ENCODE peak calls at places on chromosomes 6 and 20, in nine cellular contexts. X is globus pallidus; I is nucleus accumbens; Y is CD8-positive, alpha-beta T cell; U is fibroblast of mammary gland; M is tibial nerve; A is lower leg skin; Z is stimulated activated CD8-positive, alpha-beta memory T cell treated with anti-CD3 and anti-CD28 coated beads, Interleukin-15, amount 100 ng/mL, for 1 hour; D is transverse colon. E is an unnamed sample.

GRCh38 chr6:105137388-105137787 is 42.4 kb downstream of the POPDC3 start:
- DNase-seq in X (peak; percentile 35), I (no peak), Y (no peak), U (no peak), M (peak; percentile 13), A (no peak), Z (no peak), D (no peak), E (no peak)

GRCh38 chr20:19252670-19253120 is 40.3 kb downstream of the SLC24A3 start:
- DNase-seq in X (no peak), I (no peak), Y (no peak), U (peak; percentile 83), M (no peak), A (peak; percentile 76), Z (no peak), D (peak; percentile 26), E (peak; percentile 90)

GRCh38 chr6:71410681-71411080 is 122.1 kb downstream of the OGFRL1 start:
- DNase-seq in X (no peak), I (no peak), Y (no peak), U (peak; percentile 64), M (no peak), A (no peak), Z (no peak), D (no peak), E (no peak)

GRCh38 chr6:148497256-148497655 is 154.6 kb downstream of the SASH1 start:
- DNase-seq in X (no peak), I (no peak), Y (no peak), U (peak; percentile 97), M (no peak), A (peak; percentile 21), Z (no peak), D (no peak), E (peak; percentile 72)

GRCh38 chr6:112109267-112109666 is 21.9 kb downstream of the FAM229B start:
- DNase-seq in X (no peak), I (no peak), Y (no peak), U (no peak), M (no peak), A (no peak), Z (no peak), D (no peak), E (no peak)

GRCh38 chr6:145705561-145705960 is 29.8 kb downstream of the EPM2A start:
- DNase-seq in X (no peak), I (no peak), Y (no peak), U (peak; percentile 78), M (no peak), A (no peak), Z (no peak), D (no peak), E (peak; percentile 48)

GRCh38 chr6:150004783-150005717 is 20.3 kb downstream of the RAET1L start:
- DNase-seq in X (peak; percentile 71), I (peak; percentile 28), Y (peak; percentile 78), U (peak; percentile 81), M (peak; percentile 69), A (peak; percentile 88), Z (peak; percentile 77), D (peak; percentile 95), E (peak; percentile 96)

GRCh38 chr6:22682979-22683378 is 113.6 kb downstream of the HDGFL1 start:
- DNase-seq in X (no peak), I (no peak), Y (no peak), U (no peak), M (no peak), A (no peak), Z (no peak), D (no peak), E (no peak)

GRCh38 chr6:80003841-80004198 is 629 bp upstream of the TTK start:
- DNase-seq in X (no peak), I (peak; percentile 60), Y (peak; percentile 14), U (no peak), M (peak; percentile 12), A (peak; percentile 19), Z (peak; percentile 6), D (peak; percentile 24), E (peak; percentile 6)

GRCh38 chr6:162854228-162854627 is 126.5 kb downstream of the PACRG start:
- DNase-seq in X (peak; percentile 63), I (no peak), Y (no peak), U (no peak), M (no peak), A (no peak), Z (no peak), D (no peak), E (no peak)

GRCh38 chr6:130159876-130160415 is 62.8 kb downstream of the SAMD3 start:
- DNase-seq in X (no peak), I (no peak), Y (no peak), U (peak; percentile 3), M (no peak), A (no peak), Z (no peak), D (no peak), E (no peak)

GRCh38 chr6:157151029-157151428 is 172.3 kb downstream of the TMEM242 start:
- DNase-seq in X (no peak), I (no peak), Y (no peak), U (no peak), M (no peak), A (no peak), Z (no peak), D (no peak), E (no peak)

GRCh38 chr20:16953858-16954257 is 205.7 kb downstream of the OTOR start:
- DNase-seq in X (no peak), I (no peak), Y (no peak), U (no peak), M (no peak), A (no peak), Z (no peak), D (no peak), E (no peak)

GRCh38 chr6:99219788-99220187 is 129.7 kb downstream of the FAXC start:
- DNase-seq in X (no peak), I (no peak), Y (no peak), U (no peak), M (no peak), A (no peak), Z (no peak), D (no peak), E (no peak)

E was measured in foreskin fibroblast.